ENCODE peak calls at places on chromosomes 6 and 20, in seven cellular contexts. One of them, this sample, is unnamed.

GRCh38 chr20:63128956-63129355 is 87.0 kb downstream of the YTHDF1 start:
- DNase-seq in GM10248: no peak
- DNase-seq in body of pancreas: no peak
- DNase-seq in aorta: peak; percentile 64
- DNase-seq in endothelial cell: no peak
- DNase-seq in EL: no peak
- DNase-seq in nephron progenitor cell: no peak
- DNase-seq in this sample: no peak

GRCh38 chr6:83707829-83708545 is 914 bp downstream of the SNAP91 start:
- DNase-seq in GM10248: peak; percentile 13
- DNase-seq in body of pancreas: no peak
- DNase-seq in aorta: peak; percentile 79
- DNase-seq in endothelial cell: peak; percentile 9
- DNase-seq in EL: peak; percentile 16
- DNase-seq in nephron progenitor cell: peak; percentile 45
- DNase-seq in this sample: peak; percentile 75

GRCh38 chr6:30259140-30260035 is 46.2 kb upstream of the TRIM26 start:
- DNase-seq in GM10248: peak; percentile 91
- DNase-seq in body of pancreas: peak; percentile 61
- DNase-seq in aorta: peak; percentile 90
- DNase-seq in endothelial cell: peak; percentile 70
- DNase-seq in EL: peak; percentile 84
- DNase-seq in nephron progenitor cell: peak; percentile 80
- DNase-seq in this sample: peak; percentile 91

GRCh38 chr6:106249658-106250057 is 75.9 kb downstream of the ATG5 start:
- DNase-seq in GM10248: no peak
- DNase-seq in body of pancreas: no peak
- DNase-seq in aorta: no peak
- DNase-seq in endothelial cell: no peak
- DNase-seq in EL: no peak
- DNase-seq in nephron progenitor cell: no peak
- DNase-seq in this sample: no peak

GRCh38 chr20:3046677-3047462 is 1.0 kb downstream of the MRPS26 start:
- DNase-seq in GM10248: peak; percentile 43
- DNase-seq in body of pancreas: peak; percentile 46
- DNase-seq in aorta: no peak
- DNase-seq in endothelial cell: no peak
- DNase-seq in EL: peak; percentile 24
- DNase-seq in nephron progenitor cell: no peak
- DNase-seq in this sample: peak; percentile 35

GRCh38 chr20:37042986-37043972 is 52.5 kb downstream of the RBL1 start:
- DNase-seq in GM10248: peak; percentile 38
- DNase-seq in body of pancreas: peak; percentile 3
- DNase-seq in aorta: no peak
- DNase-seq in endothelial cell: no peak
- DNase-seq in EL: no peak
- DNase-seq in nephron progenitor cell: no peak
- DNase-seq in this sample: no peak

GRCh38 chr6:37137201-37137880 is 32.6 kb upstream of the PIM1 start:
- DNase-seq in GM10248: peak; percentile 75
- DNase-seq in body of pancreas: peak; percentile 32
- DNase-seq in aorta: no peak
- DNase-seq in endothelial cell: peak; percentile 23
- DNase-seq in EL: peak; percentile 100
- DNase-seq in nephron progenitor cell: peak; percentile 71
- DNase-seq in this sample: peak; percentile 94

GRCh38 chr6:24933868-24934401 is 1.8 kb downstream of the RIPOR2 start:
- DNase-seq in GM10248: no peak
- DNase-seq in body of pancreas: no peak
- DNase-seq in aorta: no peak
- DNase-seq in endothelial cell: peak; percentile 43
- DNase-seq in EL: no peak
- DNase-seq in nephron progenitor cell: peak; percentile 15
- DNase-seq in this sample: peak; percentile 14

GRCh38 chr6:135576055-135576454 is 78.5 kb upstream of the AHI1 start:
- DNase-seq in GM10248: no peak
- DNase-seq in body of pancreas: no peak
- DNase-seq in aorta: no peak
- DNase-seq in endothelial cell: no peak
- DNase-seq in EL: peak; percentile 66
- DNase-seq in nephron progenitor cell: no peak
- DNase-seq in this sample: no peak

GRCh38 chr20:50560867-50561266 is 50.7 kb downstream of the PTPN1 start:
- DNase-seq in GM10248: no peak
- DNase-seq in body of pancreas: no peak
- DNase-seq in aorta: no peak
- DNase-seq in endothelial cell: no peak
- DNase-seq in EL: peak; percentile 30
- DNase-seq in nephron progenitor cell: no peak
- DNase-seq in this sample: no peak

This sample was measured in cerebellar cortex.